ENCODE peak calls at places on chromosomes 7 and 10, in four cellular contexts. H, L, S and T are unnamed samples. For H3K4me1, the result is how much of the 10 kb centered on the place peaks cover.

GRCh38 chr7:90216771-90217170 is 5.2 kb downstream of the STEAP2 start:
- DNase-seq in H (no peak), L (no peak), S (no peak), T (no peak)

GRCh38 chr7:985915-986741 is 3.1 kb downstream of the CYP2W1 start:
- DNase-seq in H (no peak), L (no peak), S (no peak), T (no peak)

GRCh38 chr10:32077896-32078295 is 21.7 kb upstream of the KIF5B start:
- DNase-seq in H (peak), L (no peak), S (no peak), T (no peak)

GRCh38 chr10:125343118-125343752 is 182.9 kb upstream of the CTBP2 start:
- DNase-seq in H (no peak), L (peak), S (no peak), T (no peak)

GRCh38 chr10:3091346-3091787 is 24.0 kb downstream of the PFKP start:
- DNase-seq in H (no peak), L (no peak), S (no peak), T (no peak)

GRCh38 chr10:114876602-114877300 is 55.2 kb downstream of the FHIP2A start:
- DNase-seq in H (peak), L (peak), S (no peak), T (peak)

GRCh38 chr7:45151131-45151684 is 6.4 kb upstream of the RAMP3 start:
- DNase-seq in H (no peak), L (no peak), S (no peak), T (no peak)

GRCh38 chr10:104556831-104557230 is 84.3 kb upstream of the SORCS3 start:
- DNase-seq in H (no peak), L (no peak), S (no peak), T (no peak)

GRCh38 chr7:786472-787255 is 45.6 kb upstream of the SUN1 start:
- DNase-seq in H (peak), L (peak), S (no peak), T (no peak)

GRCh38 chr10:48939790-48940325 is at the start of gene LRRC18:
- DNase-seq in H (peak), L (no peak), S (no peak), T (peak)

GRCh38 chr10:78337016-78337415 is 303.4 kb downstream of the RPS24 start:
- DNase-seq in H (peak), L (no peak), S (no peak), T (no peak)

GRCh38 chr10:3424102-3424803 is 251.7 kb upstream of the PITRM1 start:
- DNase-seq in H (peak), L (no peak), S (no peak), T (no peak)

GRCh38 chr10:8817303-8817702 is 762.8 kb downstream of the GATA3 start:
- DNase-seq in H (no peak), L (no peak), S (no peak), T (no peak)

GRCh38 chr10:3433988-3434387 is 261.4 kb upstream of the PITRM1 start:
- DNase-seq in H (peak), L (no peak), S (no peak), T (no peak)

GRCh38 chr10:34766256-34766580 is 48.9 kb downstream of the PARD3 start:
- DNase-seq in H (no peak), L (no peak), S (no peak), T (no peak)

GRCh38 chr7:82655965-82656364 is 212.4 kb upstream of the CACNA2D1 start:
- DNase-seq in H (no peak), L (no peak), S (no peak), T (no peak)

GRCh38 chr7:18361756-18362155 is 133.8 kb upstream of the HDAC9 start:
- DNase-seq in H (no peak), L (peak), S (no peak), T (no peak)

GRCh38 chr10:88987243-88987726 is 3.3 kb upstream of the FAS start:
- DNase-seq in H (no peak), L (no peak), S (no peak), T (no peak)

GRCh38 chr7:51301806-51302205 is 14.8 kb downstream of the COBL start:
- DNase-seq in H (no peak), L (no peak), S (no peak), T (no peak)

GRCh38 chr10:14774214-14774580 is 500 bp downstream of the FAM107B start:
- DNase-seq in H (no peak), L (no peak), S (no peak), T (no peak)

GRCh38 chr7:12674861-12675260 is 12.6 kb upstream of the ARL4A start:
- DNase-seq in H (no peak), L (peak), S (no peak), T (no peak)

GRCh38 chr10:31678139-31678536 is 250.5 kb downstream of the ARHGAP12 start:
- DNase-seq in H (no peak), L (no peak), S (no peak), T (no peak)

GRCh38 chr10:9160275-9160674 is 1105.8 kb downstream of the GATA3 start:
- DNase-seq in H (no peak), L (no peak), S (no peak), T (no peak)

GRCh38 chr7:27735165-27735564 is 4.8 kb upstream of the TAX1BP1 start:
- DNase-seq in H (no peak), L (no peak), S (no peak), T (no peak)

GRCh38 chr7:71618281-71618680 is 486.3 kb downstream of the GALNT17 start:
- DNase-seq in H (no peak), L (no peak), S (no peak), T (no peak)

GRCh38 chr7:46916581-46916980 is 665.3 kb downstream of the TNS3 start:
- DNase-seq in H (no peak), L (no peak), S (no peak), T (no peak)

DNA sequence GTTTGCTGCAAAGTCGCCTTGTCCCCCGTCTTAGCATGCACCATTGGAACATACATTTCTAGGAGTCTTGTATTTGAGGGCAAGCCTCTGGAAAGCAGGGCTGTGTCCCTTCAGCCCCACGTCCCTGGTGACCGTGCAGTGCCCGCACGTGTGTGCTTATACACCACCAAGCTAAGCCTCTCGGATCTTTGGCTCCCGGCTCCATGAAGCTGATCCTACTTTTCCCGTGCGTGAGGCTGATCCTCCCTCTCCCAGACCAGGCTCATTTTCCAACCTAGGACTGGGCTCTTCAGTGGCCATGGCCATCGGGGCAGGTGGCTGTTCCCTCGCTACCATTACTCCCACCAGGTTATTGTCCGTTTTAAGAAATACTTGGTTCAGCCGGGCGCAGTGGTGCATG is 14.3 kb downstream of the MDH2 start:
- DNase-seq in H (no peak), L (no peak), S (no peak), T (no peak)
- H3K27ac ChIP-seq in H (no peak), L (no peak), S (no peak), T (no peak)

GRCh38 chr10:83218205-83218604 is 921.1 kb upstream of the GHITM start:
- DNase-seq in H (no peak), L (no peak), S (no peak), T (no peak)

GRCh38 chr10:83222300-83222699 is 917.0 kb upstream of the GHITM start:
- DNase-seq in H (no peak), L (no peak), S (no peak), T (no peak)

GRCh38 chr10:83225781-83226180 is 913.5 kb upstream of the GHITM start:
- DNase-seq in H (no peak), L (no peak), S (no peak), T (no peak)

DNA sequence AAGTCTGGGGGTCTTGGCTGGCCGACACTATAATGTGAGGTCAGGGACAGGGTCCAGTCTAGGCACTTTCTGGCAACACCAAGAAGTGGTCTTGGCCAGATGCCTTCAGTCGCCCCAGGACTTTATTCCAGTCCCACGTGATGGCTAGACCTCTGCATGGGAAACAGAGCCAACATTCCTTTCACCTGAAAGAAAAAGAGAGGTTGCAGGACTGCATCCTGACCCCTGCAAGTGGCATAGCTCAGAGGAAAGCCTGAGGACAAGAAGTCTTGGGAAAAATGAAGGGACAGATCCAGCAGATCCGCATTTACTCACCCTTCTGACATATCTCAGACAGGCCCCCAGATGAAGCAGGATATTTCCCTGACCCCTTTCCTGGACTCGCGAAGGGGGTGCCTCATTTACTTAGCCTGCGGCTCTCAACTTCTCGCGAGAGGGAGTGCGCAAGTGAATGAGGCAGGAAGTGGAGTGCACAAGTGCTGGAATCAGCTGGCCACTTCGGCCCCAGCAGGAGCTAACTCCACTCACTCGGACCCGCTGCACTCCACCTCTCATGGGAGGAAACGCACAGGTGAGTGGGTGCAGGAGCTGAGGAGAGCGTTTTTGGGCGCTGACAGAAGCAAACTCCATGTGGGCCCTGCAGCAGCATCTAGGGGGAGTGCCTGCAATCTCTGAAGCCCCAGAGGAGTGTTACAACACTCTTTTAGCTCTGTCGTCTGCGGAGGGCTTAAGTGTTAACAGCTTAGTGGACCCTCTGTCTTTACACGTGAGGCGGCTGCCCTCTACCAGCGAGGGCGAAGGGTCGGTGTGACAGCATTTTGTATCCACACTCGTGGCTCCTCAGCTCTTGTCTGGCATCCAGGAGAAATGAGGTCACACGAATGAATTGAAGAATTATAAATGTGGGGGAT is 916.2 kb upstream of the GHITM start:
- DNase-seq in H (no peak), L (no peak), S (no peak), T (no peak)
- H3K4me3 ChIP-seq in H (no peak), L (no peak), S (no peak), T (no peak)

GRCh38 chr7:39979406-39980073 is 29.5 kb downstream of the CDK13 start:
- DNase-seq in H (no peak), L (no peak), S (no peak), T (no peak)

DNA sequence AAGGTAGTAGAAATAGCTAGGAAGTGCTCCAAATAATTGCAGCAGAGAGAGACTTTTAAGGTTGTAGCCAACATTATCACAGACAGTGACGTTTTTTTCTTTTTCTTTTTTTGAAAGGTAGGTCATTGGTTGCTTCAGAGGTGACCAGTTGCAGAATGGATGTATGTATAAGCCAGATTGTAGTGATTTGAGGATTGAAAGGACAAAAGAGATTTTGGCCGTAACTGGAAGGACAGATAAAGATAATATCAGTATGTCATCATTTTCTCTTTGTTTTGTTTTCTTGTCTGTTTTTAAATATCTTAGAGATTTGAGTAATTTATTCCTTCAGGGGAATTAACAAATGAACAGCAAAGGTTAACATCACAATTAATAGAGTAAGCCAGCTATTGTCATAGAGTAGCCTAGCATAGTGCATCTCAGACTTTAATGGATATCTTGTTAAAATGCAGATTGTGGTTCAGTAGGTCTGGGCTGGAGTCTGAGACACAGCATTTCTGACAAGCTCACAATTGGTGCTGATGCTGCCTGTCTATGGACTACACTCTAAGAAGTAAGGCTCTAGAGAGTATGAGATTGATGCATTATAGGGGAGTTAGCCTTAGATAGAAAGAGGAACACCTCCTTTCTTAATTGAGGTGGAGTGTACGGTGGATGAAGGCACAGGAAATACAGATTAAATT is 28.3 kb downstream of the CDK13 start:
- DNase-seq in H (no peak), L (no peak), S (no peak), T (no peak)
- H3K4me1 ChIP-seq in H (under half), L (under half), S (under half), T (under half)

DNA sequence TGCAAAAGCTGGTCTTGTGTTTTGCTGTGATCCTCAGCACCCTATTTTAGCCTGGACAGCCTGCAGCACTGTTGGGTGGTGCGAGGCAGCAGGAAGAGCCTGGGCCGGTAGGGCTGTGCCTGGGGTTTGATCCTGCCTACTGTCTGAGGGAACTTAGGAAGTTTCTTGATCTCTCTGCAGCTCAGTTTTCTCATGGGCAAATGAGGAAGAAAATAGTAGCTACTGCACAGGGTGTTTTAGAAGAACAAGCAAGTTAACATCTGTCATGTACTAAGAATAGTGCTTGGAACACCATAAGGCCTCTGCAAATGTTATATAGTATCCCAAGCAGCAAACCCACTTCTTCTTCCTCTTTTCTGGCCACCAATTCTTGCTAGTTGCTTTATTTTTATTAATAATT is 12.0 kb upstream of the AGR2 start:
- DNase-seq in H (no peak), L (no peak), S (no peak), T (no peak)
- H3K27ac ChIP-seq in H (no peak), L (no peak), S (no peak), T (no peak)

GRCh38 chr7:151085329-151085690 is 965 bp upstream of the AGAP3 start:
- DNase-seq in H (no peak), L (no peak), S (no peak), T (no peak)
- H3K4me3 ChIP-seq in H (peak), L (no peak), S (no peak), T (no peak)

DNA sequence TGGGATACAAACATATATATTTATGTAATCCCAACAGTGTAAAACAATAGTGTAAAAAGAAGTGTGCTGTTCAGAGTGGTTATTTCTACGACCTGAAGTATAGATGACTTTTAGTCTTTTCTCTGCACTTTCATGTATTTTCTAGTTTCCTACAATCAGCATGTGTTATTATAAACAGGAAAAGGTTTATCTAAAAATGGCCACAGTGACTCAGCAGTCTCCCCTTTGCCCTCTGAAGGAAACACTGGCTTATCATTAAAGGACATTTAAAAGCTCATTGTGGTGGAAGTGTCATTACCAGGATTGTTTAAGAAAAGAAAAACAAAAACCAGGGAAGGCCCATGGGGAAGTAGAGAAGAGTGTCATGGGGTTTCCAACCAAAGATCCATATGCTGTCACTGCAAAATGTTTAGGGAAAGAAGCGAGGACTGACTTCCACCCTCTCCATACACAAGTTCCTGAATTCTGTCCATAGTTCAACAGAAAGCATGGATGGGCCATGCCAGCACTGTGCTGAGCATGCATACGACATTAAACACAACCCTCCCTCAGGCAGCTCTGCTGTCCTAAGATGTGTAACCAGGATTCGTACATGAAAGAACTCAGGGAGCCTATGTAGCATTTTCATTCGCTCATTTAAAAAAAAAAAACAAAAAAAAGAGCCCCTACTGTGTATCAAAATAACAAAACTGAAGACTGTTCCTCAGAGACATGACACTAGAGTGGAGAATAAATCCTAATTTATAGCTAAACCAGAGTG is 10.2 kb downstream of the CYREN start:
- DNase-seq in H (no peak), L (no peak), S (no peak), T (no peak)
- H3K4me1 ChIP-seq in H (under half), L (under half), S (under half), T (under half)

GRCh38 chr10:60853107-60853506 is 74.8 kb downstream of the CDK1 start:
- DNase-seq in H (no peak), L (no peak), S (no peak), T (no peak)
- H3K27ac ChIP-seq in H (no peak), L (no peak), S (no peak), T (no peak)

GRCh38 chr10:74153123-74153522 is 2.1 kb downstream of the ADK start:
- DNase-seq in H (no peak), L (no peak), S (no peak), T (no peak)
- H3K4me3 ChIP-seq in H (no peak), L (no peak), S (no peak), T (no peak)

GRCh38 chr7:131476740-131477139 is 79.7 kb downstream of the PODXL start:
- DNase-seq in H (no peak), L (no peak), S (no peak), T (no peak)
- H3K4me1 ChIP-seq in H (under half), L (under half), S (under half), T (under half)

DNA sequence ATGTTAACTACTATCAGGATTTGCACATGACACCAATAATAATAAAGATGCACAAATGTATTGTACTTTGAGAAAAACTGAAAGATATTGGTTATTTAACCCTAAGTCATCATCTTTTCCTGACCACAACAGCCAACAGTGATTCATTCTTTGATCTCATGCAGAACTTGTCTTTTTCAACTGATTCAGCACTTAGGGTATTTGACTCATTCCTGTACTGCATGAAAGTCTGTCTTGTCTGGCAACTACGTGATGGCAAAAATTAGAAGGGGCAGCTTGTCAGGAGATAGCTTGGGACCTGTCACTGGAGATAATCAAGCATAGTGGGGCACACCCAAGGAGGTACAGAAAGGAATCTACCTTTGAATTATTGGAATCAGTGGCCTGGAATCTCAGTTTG is 77.8 kb upstream of the LRRC17 start:
- DNase-seq in H (no peak), L (no peak), S (no peak), T (no peak)
- H3K27ac ChIP-seq in H (peak), L (no peak), S (no peak), T (peak)